ENCODE peak calls at places on chromosome 1, in ten cellular contexts. M is lower leg skin, B is esophagus muscularis mucosa, P is right lobe of liver, X is HCT116, Z is prostate gland, W is heart left ventricle, V is GM12878, C is IMR-90, F is stomach. I is an unnamed sample.

GRCh38 chr1:107525146-107525545 is 384.3 kb downstream of the NTNG1 start:
- DNase-seq in M (no peak), B (no peak), P (no peak), X (no peak), Z (no peak), W (no peak), V (no peak), C (no peak), F (no peak), I (no peak)

GRCh38 chr1:187092104-187092503 is 263.4 kb downstream of the PLA2G4A start:
- DNase-seq in M (no peak), B (no peak), P (no peak), X (no peak), Z (no peak), W (no peak), V (no peak), C (no peak), F (no peak), I (no peak)

GRCh38 chr1:110291241-110292030 is 47.7 kb upstream of the RBM15 start:
- DNase-seq in M (peak), B (no peak), P (no peak), X (no peak), Z (no peak), W (no peak), V (no peak), C (no peak), F (no peak), I (no peak)

GRCh38 chr1:64744492-64745180 is at the start of gene RAVER2:
- DNase-seq in M (peak), B (no peak), P (peak), X (peak), Z (peak), W (peak), V (no peak), C (peak), F (peak), I (peak)

GRCh38 chr1:243896313-243896712 is 46.3 kb upstream of the AKT3 start:
- DNase-seq in M (no peak), B (no peak), P (no peak), X (no peak), Z (no peak), W (no peak), V (no peak), C (no peak), F (no peak), I (no peak)

GRCh38 chr1:171212607-171213347 is 27.7 kb downstream of the FMO2 start:
- DNase-seq in M (no peak), B (no peak), P (no peak), X (no peak), Z (no peak), W (no peak), V (no peak), C (no peak), F (no peak), I (no peak)

GRCh38 chr1:59034925-59035324 is 251.1 kb upstream of the JUN start:
- DNase-seq in M (no peak), B (no peak), P (no peak), X (no peak), Z (no peak), W (no peak), V (no peak), C (no peak), F (no peak), I (no peak)

GRCh38 chr1:154742586-154742985 is 127.5 kb downstream of the KCNN3 start:
- DNase-seq in M (peak), B (no peak), P (peak), X (no peak), Z (no peak), W (no peak), V (no peak), C (no peak), F (no peak), I (no peak)

GRCh38 chr1:230210326-230210978 is 143.4 kb downstream of the GALNT2 start:
- DNase-seq in M (no peak), B (no peak), P (no peak), X (no peak), Z (no peak), W (no peak), V (no peak), C (peak), F (no peak), I (no peak)

GRCh38 chr1:10651377-10651776 is 145.1 kb downstream of the CASZ1 start:
- DNase-seq in M (no peak), B (no peak), P (no peak), X (no peak), Z (no peak), W (no peak), V (no peak), C (peak), F (no peak), I (no peak)

GRCh38 chr1:98761238-98761637 is 99.7 kb downstream of the SNX7 start:
- DNase-seq in M (no peak), B (no peak), P (no peak), X (no peak), Z (no peak), W (no peak), V (no peak), C (no peak), F (no peak), I (no peak)

GRCh38 chr1:160400646-160401486 is 502 bp downstream of the VANGL2 start:
- DNase-seq in M (peak), B (no peak), P (peak), X (no peak), Z (peak), W (no peak), V (no peak), C (no peak), F (no peak), I (no peak)

GRCh38 chr1:85465099-85465790 is at the start of gene DDAH1:
- DNase-seq in M (peak), B (peak), P (peak), X (peak), Z (peak), W (peak), V (no peak), C (peak), F (peak), I (peak)
- TF ChIP-seq POLR2A in M (no peak), B (no peak), P (peak), X (no peak), Z (peak), W (no peak), V (no peak), C (peak), F (no peak), I (peak)

GRCh38 chr1:8314346-8315280 is 3.3 kb upstream of the SLC45A1 start:
- DNase-seq in M (peak), B (no peak), P (peak), X (peak), Z (peak), W (peak), V (peak), C (peak), F (peak), I (peak)

GRCh38 chr1:8318436-8318835 is 522 bp downstream of the SLC45A1 start:
- DNase-seq in M (no peak), B (no peak), P (no peak), X (no peak), Z (no peak), W (no peak), V (no peak), C (no peak), F (no peak), I (no peak)

GRCh38 chr1:8321612-8322011 is 3.7 kb downstream of the SLC45A1 start:
- DNase-seq in M (no peak), B (no peak), P (no peak), X (no peak), Z (no peak), W (no peak), V (no peak), C (no peak), F (no peak), I (no peak)

GRCh38 chr1:8315573-8316475 is 2.1 kb upstream of the SLC45A1 start:
- DNase-seq in M (no peak), B (no peak), P (no peak), X (no peak), Z (no peak), W (no peak), V (no peak), C (no peak), F (no peak), I (no peak)

GRCh38 chr1:8317647-8318360 is at the start of gene SLC45A1:
- DNase-seq in M (peak), B (no peak), P (peak), X (peak), Z (peak), W (peak), V (no peak), C (peak), F (peak), I (peak)
- TF ChIP-seq POLR2A in M (no peak), B (peak), P (no peak), X (no peak), Z (peak), W (no peak), V (no peak), C (no peak), F (no peak), I (no peak)

GRCh38 chr1:202860744-202861419 is 28.1 kb downstream of the RABIF start:
- DNase-seq in M (peak), B (no peak), P (peak), X (peak), Z (peak), W (peak), V (no peak), C (peak), F (peak), I (peak)
- TF ChIP-seq POLR2A in M (no peak), B (no peak), P (peak), X (no peak), Z (peak), W (no peak), V (no peak), C (no peak), F (no peak), I (no peak)

GRCh38 chr1:18922319-18922726 is 20.0 kb upstream of the ALDH4A1 start:
- DNase-seq in M (peak), B (peak), P (peak), X (no peak), Z (peak), W (peak), V (no peak), C (peak), F (peak), I (peak)
- TF ChIP-seq POLR2A in M (no peak), B (no peak), P (peak), X (no peak), Z (peak), W (no peak), V (no peak), C (no peak), F (no peak), I (no peak)

GRCh38 chr1:93847811-93848288 is 31.2 kb downstream of the DNTTIP2 start:
- DNase-seq in M (peak), B (no peak), P (peak), X (peak), Z (peak), W (peak), V (no peak), C (peak), F (peak), I (peak)
- TF ChIP-seq POLR2A in M (no peak), B (no peak), P (peak), X (no peak), Z (no peak), W (no peak), V (no peak), C (no peak), F (no peak), I (peak)

GRCh38 chr1:100132566-100133477 is at the start of the genes SASS6 and TRMT13:
- DNase-seq in M (peak), B (peak), P (peak), X (peak), Z (peak), W (peak), V (peak), C (peak), F (peak), I (peak)
- TF ChIP-seq POLR2A in M (no peak), B (no peak), P (peak), X (peak), Z (no peak), W (no peak), V (peak), C (peak), F (no peak), I (peak)

DNA sequence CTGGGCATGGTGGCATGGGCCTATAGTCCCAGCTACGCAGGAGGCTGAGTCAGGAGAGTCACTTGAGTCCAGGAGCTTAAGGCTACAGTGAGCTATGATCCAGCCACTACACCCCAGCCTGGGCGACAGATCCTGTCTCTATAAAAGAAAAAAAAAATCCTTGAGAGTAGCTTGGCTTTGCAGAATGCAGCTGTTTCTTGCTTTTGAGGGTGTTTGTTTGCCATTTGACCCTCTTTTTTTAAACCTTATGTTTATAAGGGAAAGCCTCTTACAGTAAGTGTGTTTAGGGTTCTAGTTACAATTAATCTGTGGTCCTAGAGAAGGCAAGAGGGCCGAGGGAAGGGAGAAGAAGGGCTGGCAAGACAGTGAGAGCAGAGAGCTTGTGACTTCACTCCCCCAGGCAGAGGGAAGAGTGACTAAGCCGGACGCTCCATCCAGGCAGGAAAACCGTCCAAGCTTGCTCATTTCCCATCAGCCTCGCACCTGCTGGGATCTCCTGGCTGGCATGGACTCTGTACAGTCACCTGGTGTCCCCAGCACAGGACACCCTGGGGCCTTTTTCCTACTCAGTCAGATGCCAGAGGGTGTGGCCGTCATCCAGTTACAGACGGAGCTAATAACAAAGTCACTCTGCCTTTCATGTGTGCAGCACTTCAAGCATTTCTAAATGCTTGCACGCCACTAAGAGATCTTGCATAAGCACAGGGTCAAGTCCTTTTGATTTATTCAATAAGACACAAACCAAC is 55.5 kb upstream of the PSEN2 start:
- DNase-seq in M (peak), B (peak), P (no peak), X (peak), Z (peak), W (peak), V (no peak), C (peak), F (peak), I (peak)
- TF ChIP-seq POLR2A in M (no peak), B (no peak), P (no peak), X (no peak), Z (no peak), W (no peak), V (no peak), C (no peak), F (no peak), I (no peak)

GRCh38 chr1:220881918-220882891 is 3.0 kb downstream of the HLX start:
- DNase-seq in M (no peak), B (peak), P (no peak), X (no peak), Z (no peak), W (peak), V (no peak), C (peak), F (no peak), I (no peak)

GRCh38 chr1:220879090-220879508 is at the start of gene HLX:
- DNase-seq in M (peak), B (peak), P (peak), X (peak), Z (peak), W (peak), V (no peak), C (peak), F (peak), I (peak)

GRCh38 chr1:220879509-220880366 is 495 bp downstream of the HLX start:
- DNase-seq in M (no peak), B (peak), P (peak), X (no peak), Z (no peak), W (peak), V (no peak), C (peak), F (peak), I (peak)

GRCh38 chr1:220880367-220880680 is 1.1 kb downstream of the HLX start:
- DNase-seq in M (no peak), B (peak), P (no peak), X (no peak), Z (no peak), W (no peak), V (no peak), C (no peak), F (no peak), I (no peak)

DNA sequence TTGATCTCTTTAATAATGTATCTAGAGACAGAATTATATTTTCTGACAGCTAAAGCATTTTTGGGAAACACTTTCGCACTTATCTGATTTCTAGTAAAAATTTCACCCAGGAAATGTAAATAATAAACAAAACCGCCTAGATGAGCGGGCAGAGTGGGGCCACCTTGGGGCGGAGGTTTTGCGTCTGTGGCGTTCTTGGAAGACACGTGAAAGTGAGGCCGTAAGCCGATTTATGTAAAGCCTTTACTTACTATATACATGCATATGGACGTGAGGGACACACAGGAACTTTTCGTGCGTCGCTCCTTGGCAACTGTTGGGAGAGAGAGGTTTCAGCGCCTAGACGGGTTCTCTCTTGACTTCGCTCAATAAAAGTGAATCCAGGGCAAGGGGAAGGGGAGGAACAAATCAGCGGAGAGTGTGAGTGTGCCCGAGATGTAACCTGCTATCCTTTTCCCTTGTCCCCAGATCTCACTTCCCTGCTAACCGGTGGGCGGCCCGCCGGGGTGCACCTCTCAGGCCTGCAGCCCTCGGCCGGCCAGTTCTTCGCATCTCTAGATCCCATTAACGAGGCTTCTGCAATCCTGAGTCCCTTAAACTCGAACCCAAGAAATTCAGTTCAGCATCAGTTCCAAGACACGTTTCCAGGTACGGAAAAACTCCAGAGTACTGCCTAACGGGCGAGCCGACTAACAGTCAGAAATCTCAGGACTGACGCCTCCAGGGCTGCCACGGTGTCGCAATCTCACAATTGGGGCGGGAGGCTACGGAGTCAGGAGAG is 1.7 kb downstream of the HLX start:
- DNase-seq in M (no peak), B (peak), P (peak), X (no peak), Z (no peak), W (peak), V (no peak), C (peak), F (peak), I (no peak)
- TF ChIP-seq POLR2A in M (no peak), B (no peak), P (peak), X (no peak), Z (no peak), W (no peak), V (no peak), C (peak), F (no peak), I (no peak)

GRCh38 chr1:26913754-26914619 is at the start of gene NR0B2:
- DNase-seq in M (no peak), B (no peak), P (peak), X (no peak), Z (no peak), W (peak), V (no peak), C (no peak), F (peak), I (no peak)
- TF ChIP-seq POLR2A in M (no peak), B (no peak), P (peak), X (no peak), Z (no peak), W (no peak), V (no peak), C (no peak), F (peak), I (no peak)

I was measured in H54.